ENCODE peak calls at places on chromosomes 3 and 15, in nine cellular contexts. One of them, this sample, is unnamed.

GRCh38 chr15:38075466-38075865 is 141.0 kb downstream of the TMCO5A start:
- DNase-seq in heart right ventricle: no peak
- DNase-seq in glutamatergic neuron: no peak
- DNase-seq in heart left ventricle: no peak
- DNase-seq in left lung: no peak
- DNase-seq in body of pancreas: no peak
- DNase-seq in HL-60: no peak
- DNase-seq in sigmoid colon: no peak
- DNase-seq in epithelial cell of esophagus: peak; percentile 71
- DNase-seq in this sample: no peak

GRCh38 chr3:33911525-33912322 is 113.3 kb downstream of the PDCD6IP start:
- DNase-seq in sigmoid colon: no peak
- DNase-seq in body of pancreas: no peak
- DNase-seq in heart left ventricle: no peak
- DNase-seq in HL-60: no peak
- DNase-seq in left lung: no peak
- DNase-seq in glutamatergic neuron: no peak
- DNase-seq in heart right ventricle: no peak
- DNase-seq in epithelial cell of esophagus: peak; percentile 74
- DNase-seq in this sample: no peak

GRCh38 chr15:95655089-95655488 is 675.4 kb upstream of the NR2F2 start:
- DNase-seq in epithelial cell of esophagus: no peak
- DNase-seq in heart right ventricle: no peak
- DNase-seq in body of pancreas: no peak
- DNase-seq in sigmoid colon: no peak
- DNase-seq in glutamatergic neuron: no peak
- DNase-seq in heart left ventricle: no peak
- DNase-seq in HL-60: no peak
- DNase-seq in left lung: no peak
- DNase-seq in this sample: no peak

GRCh38 chr15:101530224-101530958 is 40.9 kb upstream of the PCSK6 start:
- DNase-seq in glutamatergic neuron: no peak
- DNase-seq in heart right ventricle: no peak
- DNase-seq in body of pancreas: no peak
- DNase-seq in heart left ventricle: no peak
- DNase-seq in left lung: no peak
- DNase-seq in epithelial cell of esophagus: no peak
- DNase-seq in HL-60: no peak
- DNase-seq in sigmoid colon: no peak
- DNase-seq in this sample: no peak

GRCh38 chr3:120364101-120364500 is 14.9 kb upstream of the LRRC58 start:
- DNase-seq in body of pancreas: no peak
- DNase-seq in HL-60: no peak
- DNase-seq in heart left ventricle: no peak
- DNase-seq in sigmoid colon: no peak
- DNase-seq in epithelial cell of esophagus: no peak
- DNase-seq in heart right ventricle: no peak
- DNase-seq in glutamatergic neuron: no peak
- DNase-seq in left lung: no peak
- DNase-seq in this sample: no peak

GRCh38 chr3:45084820-45085816 is 59.0 kb downstream of the CLEC3B start:
- DNase-seq in heart right ventricle: no peak
- DNase-seq in glutamatergic neuron: no peak
- DNase-seq in left lung: no peak
- DNase-seq in epithelial cell of esophagus: peak; percentile 63
- DNase-seq in body of pancreas: no peak
- DNase-seq in HL-60: no peak
- DNase-seq in heart left ventricle: no peak
- DNase-seq in sigmoid colon: no peak
- DNase-seq in this sample: no peak

GRCh38 chr3:8458711-8459110 is 42.9 kb upstream of the LMCD1 start:
- DNase-seq in glutamatergic neuron: no peak
- DNase-seq in HL-60: no peak
- DNase-seq in heart left ventricle: no peak
- DNase-seq in sigmoid colon: no peak
- DNase-seq in left lung: peak; percentile 60
- DNase-seq in body of pancreas: no peak
- DNase-seq in heart right ventricle: no peak
- DNase-seq in epithelial cell of esophagus: no peak
- DNase-seq in this sample: no peak

GRCh38 chr3:46750555-46751038 is 32.9 kb upstream of the PRSS50 start:
- DNase-seq in left lung: no peak
- DNase-seq in heart right ventricle: no peak
- DNase-seq in glutamatergic neuron: no peak
- DNase-seq in body of pancreas: no peak
- DNase-seq in heart left ventricle: no peak
- DNase-seq in epithelial cell of esophagus: no peak
- DNase-seq in sigmoid colon: no peak
- DNase-seq in HL-60: no peak
- DNase-seq in this sample: no peak

GRCh38 chr3:71048948-71049347 is 534.6 kb downstream of the FOXP1 start:
- DNase-seq in glutamatergic neuron: no peak
- DNase-seq in heart right ventricle: peak; percentile 58
- DNase-seq in sigmoid colon: no peak
- DNase-seq in epithelial cell of esophagus: no peak
- DNase-seq in left lung: no peak
- DNase-seq in body of pancreas: no peak
- DNase-seq in HL-60: no peak
- DNase-seq in heart left ventricle: peak; percentile 50
- DNase-seq in this sample: no peak

GRCh38 chr3:11116336-11117059 is 37.8 kb upstream of the HRH1 start:
- DNase-seq in heart right ventricle: no peak
- DNase-seq in epithelial cell of esophagus: no peak
- DNase-seq in heart left ventricle: no peak
- DNase-seq in glutamatergic neuron: no peak
- DNase-seq in sigmoid colon: no peak
- DNase-seq in left lung: no peak
- DNase-seq in body of pancreas: no peak
- DNase-seq in HL-60: no peak
- DNase-seq in this sample: no peak

GRCh38 chr15:82790321-82790720 is 15.5 kb downstream of the FSD2 start:
- DNase-seq in sigmoid colon: no peak
- DNase-seq in HL-60: no peak
- DNase-seq in body of pancreas: no peak
- DNase-seq in epithelial cell of esophagus: no peak
- DNase-seq in glutamatergic neuron: no peak
- DNase-seq in left lung: no peak
- DNase-seq in heart left ventricle: no peak
- DNase-seq in heart right ventricle: no peak
- DNase-seq in this sample: no peak

GRCh38 chr15:48565560-48566482 is 79.7 kb downstream of the FBN1 start:
- DNase-seq in epithelial cell of esophagus: peak; percentile 85
- DNase-seq in glutamatergic neuron: no peak
- DNase-seq in heart left ventricle: no peak
- DNase-seq in body of pancreas: no peak
- DNase-seq in HL-60: no peak
- DNase-seq in sigmoid colon: no peak
- DNase-seq in heart right ventricle: no peak
- DNase-seq in left lung: no peak
- DNase-seq in this sample: no peak

GRCh38 chr3:76554717-76555116 is 485.2 kb upstream of the ROBO2 start:
- DNase-seq in epithelial cell of esophagus: peak; percentile 1
- DNase-seq in heart right ventricle: no peak
- DNase-seq in heart left ventricle: peak; percentile 20
- DNase-seq in left lung: no peak
- DNase-seq in sigmoid colon: no peak
- DNase-seq in HL-60: no peak
- DNase-seq in body of pancreas: no peak
- DNase-seq in glutamatergic neuron: no peak
- DNase-seq in this sample: no peak

GRCh38 chr3:126365351-126366274 is 8.4 kb upstream of the KLF15 start:
- DNase-seq in epithelial cell of esophagus: no peak
- DNase-seq in sigmoid colon: no peak
- DNase-seq in heart left ventricle: no peak
- DNase-seq in left lung: peak; percentile 31
- DNase-seq in body of pancreas: no peak
- DNase-seq in HL-60: no peak
- DNase-seq in glutamatergic neuron: no peak
- DNase-seq in heart right ventricle: no peak
- DNase-seq in this sample: no peak

GRCh38 chr3:129077222-129077621 is 16.6 kb downstream of the GP9 start:
- DNase-seq in sigmoid colon: no peak
- DNase-seq in HL-60: no peak
- DNase-seq in heart left ventricle: no peak
- DNase-seq in body of pancreas: no peak
- DNase-seq in epithelial cell of esophagus: no peak
- DNase-seq in glutamatergic neuron: no peak
- DNase-seq in heart right ventricle: no peak
- DNase-seq in left lung: no peak
- DNase-seq in this sample: no peak

GRCh38 chr3:100449214-100449613 is 43.2 kb upstream of the TMEM45A start:
- DNase-seq in body of pancreas: no peak
- DNase-seq in HL-60: no peak
- DNase-seq in heart right ventricle: no peak
- DNase-seq in sigmoid colon: no peak
- DNase-seq in left lung: no peak
- DNase-seq in heart left ventricle: no peak
- DNase-seq in glutamatergic neuron: no peak
- DNase-seq in epithelial cell of esophagus: no peak
- DNase-seq in this sample: no peak

GRCh38 chr3:114052216-114052615 is 4.1 kb downstream of the CCDC191 start:
- DNase-seq in heart left ventricle: no peak
- DNase-seq in left lung: no peak
- DNase-seq in HL-60: no peak
- DNase-seq in body of pancreas: no peak
- DNase-seq in sigmoid colon: no peak
- DNase-seq in heart right ventricle: no peak
- DNase-seq in epithelial cell of esophagus: peak; percentile 7
- DNase-seq in glutamatergic neuron: no peak
- DNase-seq in this sample: no peak

DNA sequence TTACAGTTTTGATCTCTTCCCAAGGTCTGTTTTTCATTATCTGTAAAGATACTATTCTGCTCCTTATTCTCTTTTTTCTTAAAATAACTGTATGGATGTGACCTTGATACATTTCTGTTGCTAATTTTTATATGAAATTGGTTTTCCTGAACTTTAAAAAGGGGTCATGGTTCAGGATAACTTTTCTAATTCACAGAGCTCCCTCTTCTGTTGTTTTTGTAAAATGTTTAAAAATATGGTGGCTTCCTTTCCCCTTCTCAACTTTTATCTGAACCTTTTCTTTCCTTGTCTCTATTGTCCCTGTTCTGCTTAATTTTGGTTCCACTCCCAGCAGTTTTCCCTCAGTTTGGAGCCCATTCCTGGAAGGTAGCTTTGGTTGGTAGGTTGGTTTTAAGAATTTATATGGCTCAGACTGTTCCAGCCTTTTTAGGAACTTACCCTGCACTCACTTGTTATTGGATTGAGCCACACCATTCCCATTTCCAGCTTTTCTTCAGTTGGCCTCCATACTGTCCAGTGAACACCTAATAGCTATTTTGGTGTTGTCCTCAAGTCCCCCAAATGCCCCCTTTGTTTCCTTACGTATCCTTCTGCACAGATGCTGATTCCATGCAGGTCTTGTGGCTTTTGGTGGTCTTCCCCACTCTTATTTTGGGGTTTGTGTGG is 70.3 kb downstream of the SLMAP start:
- DNase-seq in heart left ventricle: no peak
- DNase-seq in left lung: no peak
- DNase-seq in heart right ventricle: no peak
- DNase-seq in glutamatergic neuron: no peak
- DNase-seq in epithelial cell of esophagus: no peak
- DNase-seq in sigmoid colon: no peak
- DNase-seq in body of pancreas: no peak
- DNase-seq in HL-60: no peak
- DNase-seq in this sample: no peak
- TF ChIP-seq CTCF in heart left ventricle: peak; percentile 19
- TF ChIP-seq CTCF in left lung: no peak
- TF ChIP-seq CTCF in heart right ventricle: peak; percentile 16
- TF ChIP-seq CTCF in glutamatergic neuron: no peak
- TF ChIP-seq CTCF in epithelial cell of esophagus: no peak
- TF ChIP-seq CTCF in sigmoid colon: no peak
- TF ChIP-seq CTCF in body of pancreas: peak; percentile 32
- TF ChIP-seq CTCF in HL-60: no peak
- TF ChIP-seq CTCF in this sample: no peak

GRCh38 chr15:66789029-66790025 is 87.3 kb downstream of the SMAD6 start:
- DNase-seq in left lung: peak; percentile 66
- DNase-seq in sigmoid colon: no peak
- DNase-seq in body of pancreas: peak; percentile 65
- DNase-seq in glutamatergic neuron: no peak
- DNase-seq in heart left ventricle: no peak
- DNase-seq in HL-60: peak; percentile 29
- DNase-seq in epithelial cell of esophagus: peak; percentile 52
- DNase-seq in heart right ventricle: no peak
- DNase-seq in this sample: no peak
- TF ChIP-seq CTCF in left lung: peak; percentile 47
- TF ChIP-seq CTCF in sigmoid colon: peak; percentile 44
- TF ChIP-seq CTCF in body of pancreas: peak; percentile 49
- TF ChIP-seq CTCF in glutamatergic neuron: no peak
- TF ChIP-seq CTCF in heart left ventricle: peak; percentile 39
- TF ChIP-seq CTCF in HL-60: peak; percentile 35
- TF ChIP-seq CTCF in epithelial cell of esophagus: peak; percentile 73
- TF ChIP-seq CTCF in heart right ventricle: peak; percentile 45
- TF ChIP-seq CTCF in this sample: no peak

DNA sequence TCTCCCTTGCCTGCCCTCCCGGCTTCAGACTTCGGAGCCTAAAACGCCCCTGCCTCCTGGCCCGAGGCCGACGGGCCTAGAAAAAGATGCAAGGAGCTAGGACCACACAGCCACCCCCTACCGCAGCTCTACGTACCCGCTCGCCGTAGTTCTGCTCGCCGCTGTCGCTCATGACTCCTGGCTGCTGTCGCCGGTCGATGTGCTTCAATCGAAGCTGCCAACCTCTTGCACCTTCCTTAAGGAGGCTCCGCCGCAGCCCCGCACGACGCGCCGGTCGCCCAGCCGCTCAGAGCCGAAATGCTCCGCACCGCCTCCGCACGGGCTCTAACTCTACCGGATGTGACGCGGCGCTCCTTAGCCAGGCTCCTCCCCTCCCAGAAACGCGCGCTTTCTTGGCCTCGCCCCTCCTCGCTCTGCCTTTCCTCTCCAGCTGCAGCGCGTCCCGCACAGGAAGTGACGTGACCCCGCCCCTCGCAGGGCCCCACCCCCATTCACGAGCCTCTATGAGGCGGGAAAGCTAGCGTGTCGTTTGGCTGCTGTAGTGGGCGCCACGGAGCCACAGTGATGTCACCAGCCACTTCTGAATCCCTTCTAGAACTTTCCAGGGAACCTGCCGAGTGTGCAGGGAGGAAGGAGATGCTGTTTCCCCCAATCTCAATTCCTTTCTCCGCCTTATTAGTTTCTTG is at the start of gene TRA2B:
- DNase-seq in body of pancreas: peak; percentile 99
- DNase-seq in heart right ventricle: peak; percentile 99
- DNase-seq in epithelial cell of esophagus: peak; percentile 98
- DNase-seq in glutamatergic neuron: peak; percentile 98
- DNase-seq in heart left ventricle: peak; percentile 99
- DNase-seq in sigmoid colon: peak; percentile 100
- DNase-seq in left lung: peak; percentile 99
- DNase-seq in HL-60: peak; percentile 99
- DNase-seq in this sample: peak; percentile 97
- TF ChIP-seq CTCF in body of pancreas: peak; percentile 36
- TF ChIP-seq CTCF in heart right ventricle: peak; percentile 32
- TF ChIP-seq CTCF in epithelial cell of esophagus: peak; percentile 20
- TF ChIP-seq CTCF in glutamatergic neuron: no peak
- TF ChIP-seq CTCF in heart left ventricle: peak; percentile 40
- TF ChIP-seq CTCF in sigmoid colon: no peak
- TF ChIP-seq CTCF in left lung: no peak
- TF ChIP-seq CTCF in HL-60: no peak
- TF ChIP-seq CTCF in this sample: no peak

GRCh38 chr15:76626611-76627010 is 278.5 kb downstream of the SCAPER start:
- DNase-seq in body of pancreas: no peak
- DNase-seq in glutamatergic neuron: no peak
- DNase-seq in heart right ventricle: no peak
- DNase-seq in left lung: no peak
- DNase-seq in sigmoid colon: no peak
- DNase-seq in HL-60: no peak
- DNase-seq in epithelial cell of esophagus: no peak
- DNase-seq in heart left ventricle: no peak
- DNase-seq in this sample: no peak

GRCh38 chr15:76625267-76625666 is 279.9 kb downstream of the SCAPER start:
- DNase-seq in HL-60: no peak
- DNase-seq in heart left ventricle: no peak
- DNase-seq in epithelial cell of esophagus: no peak
- DNase-seq in left lung: no peak
- DNase-seq in body of pancreas: no peak
- DNase-seq in glutamatergic neuron: no peak
- DNase-seq in sigmoid colon: no peak
- DNase-seq in heart right ventricle: no peak
- DNase-seq in this sample: no peak
- TF ChIP-seq CTCF in HL-60: no peak
- TF ChIP-seq CTCF in heart left ventricle: no peak
- TF ChIP-seq CTCF in epithelial cell of esophagus: no peak
- TF ChIP-seq CTCF in left lung: no peak
- TF ChIP-seq CTCF in body of pancreas: no peak
- TF ChIP-seq CTCF in glutamatergic neuron: no peak
- TF ChIP-seq CTCF in sigmoid colon: no peak
- TF ChIP-seq CTCF in heart right ventricle: no peak
- TF ChIP-seq CTCF in this sample: no peak

This sample was measured in mesothelial cell of epicardium.